ENCODE peak calls at places on chromosome 20, in seven cellular contexts. One of them, this sample, is unnamed.

GRCh38 chr20:10291564-10292240 is 73.1 kb downstream of the SNAP25 start:
- DNase-seq in NCI-H774: no peak
- DNase-seq in pancreas: no peak
- DNase-seq in EL: no peak
- DNase-seq in GM04504: no peak
- DNase-seq in stomach: no peak
- DNase-seq in NCI-H146: no peak
- DNase-seq in this sample: no peak

GRCh38 chr20:50107796-50108331 is 5.1 kb downstream of the UBE2V1 start:
- DNase-seq in NCI-H774: no peak
- DNase-seq in stomach: no peak
- DNase-seq in GM04504: no peak
- DNase-seq in pancreas: no peak
- DNase-seq in EL: no peak
- DNase-seq in NCI-H146: no peak
- DNase-seq in this sample: no peak

GRCh38 chr20:63402860-63403220 is 41.7 kb upstream of the CHRNA4 start:
- DNase-seq in GM04504: no peak
- DNase-seq in NCI-H146: no peak
- DNase-seq in NCI-H774: peak
- DNase-seq in stomach: no peak
- DNase-seq in pancreas: no peak
- DNase-seq in EL: no peak
- DNase-seq in this sample: no peak

GRCh38 chr20:45345104-45345936 is 2.9 kb downstream of the SDC4 start:
- DNase-seq in EL: no peak
- DNase-seq in pancreas: peak
- DNase-seq in NCI-H774: no peak
- DNase-seq in stomach: peak
- DNase-seq in NCI-H146: no peak
- DNase-seq in GM04504: no peak
- DNase-seq in this sample: peak

GRCh38 chr20:18989736-18990474 is 176.3 kb downstream of the SCP2D1 start:
- DNase-seq in NCI-H774: no peak
- DNase-seq in EL: no peak
- DNase-seq in pancreas: no peak
- DNase-seq in NCI-H146: no peak
- DNase-seq in GM04504: no peak
- DNase-seq in stomach: no peak
- DNase-seq in this sample: no peak

GRCh38 chr20:51760905-51761544 is 7.2 kb downstream of the ATP9A start:
- DNase-seq in NCI-H146: peak
- DNase-seq in stomach: no peak
- DNase-seq in EL: peak
- DNase-seq in NCI-H774: no peak
- DNase-seq in GM04504: no peak
- DNase-seq in pancreas: no peak
- DNase-seq in this sample: no peak

GRCh38 chr20:56171087-56172012 is 77.2 kb upstream of the MC3R start:
- DNase-seq in stomach: no peak
- DNase-seq in NCI-H146: peak
- DNase-seq in pancreas: no peak
- DNase-seq in EL: peak
- DNase-seq in GM04504: no peak
- DNase-seq in NCI-H774: peak
- DNase-seq in this sample: no peak

GRCh38 chr20:34536798-34537394 is 20.7 kb downstream of the DYNLRB1 start:
- DNase-seq in pancreas: peak
- DNase-seq in NCI-H774: no peak
- DNase-seq in stomach: peak
- DNase-seq in EL: no peak
- DNase-seq in NCI-H146: peak
- DNase-seq in GM04504: no peak
- DNase-seq in this sample: peak

GRCh38 chr20:53797085-53797484 is 203.4 kb upstream of the ZNF217 start:
- DNase-seq in pancreas: no peak
- DNase-seq in NCI-H774: no peak
- DNase-seq in stomach: no peak
- DNase-seq in NCI-H146: no peak
- DNase-seq in EL: no peak
- DNase-seq in GM04504: no peak
- DNase-seq in this sample: no peak

GRCh38 chr20:7841967-7842301 is 98.3 kb downstream of the HAO1 start:
- DNase-seq in EL: peak
- DNase-seq in NCI-H774: no peak
- DNase-seq in GM04504: peak
- DNase-seq in pancreas: no peak
- DNase-seq in stomach: no peak
- DNase-seq in NCI-H146: no peak
- DNase-seq in this sample: no peak

GRCh38 chr20:44776977-44777376 is 31.3 kb downstream of the KCNK15 start:
- DNase-seq in pancreas: no peak
- DNase-seq in GM04504: no peak
- DNase-seq in NCI-H774: no peak
- DNase-seq in stomach: no peak
- DNase-seq in NCI-H146: no peak
- DNase-seq in EL: peak
- DNase-seq in this sample: no peak

GRCh38 chr20:235891-236290 is 8.8 kb downstream of the DEFB129 start:
- DNase-seq in NCI-H146: no peak
- DNase-seq in NCI-H774: no peak
- DNase-seq in stomach: no peak
- DNase-seq in pancreas: no peak
- DNase-seq in GM04504: no peak
- DNase-seq in EL: peak
- DNase-seq in this sample: no peak

GRCh38 chr20:3765171-3765887 is 2.2 kb downstream of the ADISSP start:
- DNase-seq in stomach: no peak
- DNase-seq in NCI-H146: no peak
- DNase-seq in NCI-H774: no peak
- DNase-seq in EL: no peak
- DNase-seq in pancreas: no peak
- DNase-seq in GM04504: no peak
- DNase-seq in this sample: no peak

GRCh38 chr20:1566701-1567100 is 9.2 kb upstream of the SIRPD start:
- DNase-seq in NCI-H774: no peak
- DNase-seq in EL: peak
- DNase-seq in GM04504: no peak
- DNase-seq in stomach: no peak
- DNase-seq in pancreas: no peak
- DNase-seq in NCI-H146: no peak
- DNase-seq in this sample: no peak

GRCh38 chr20:50919567-50919966 is 11.7 kb downstream of the ADNP start:
- DNase-seq in EL: peak
- DNase-seq in NCI-H774: no peak
- DNase-seq in stomach: peak
- DNase-seq in pancreas: peak
- DNase-seq in NCI-H146: peak
- DNase-seq in GM04504: no peak
- DNase-seq in this sample: no peak

GRCh38 chr20:13995086-13995665 is at the start of gene MACROD2:
- DNase-seq in GM04504: peak
- DNase-seq in pancreas: peak
- DNase-seq in stomach: peak
- DNase-seq in EL: peak
- DNase-seq in NCI-H774: peak
- DNase-seq in NCI-H146: peak
- DNase-seq in this sample: peak

GRCh38 chr20:46246527-46246926 is 61.8 kb downstream of the CDH22 start:
- DNase-seq in stomach: no peak
- DNase-seq in EL: no peak
- DNase-seq in pancreas: peak
- DNase-seq in NCI-H146: peak
- DNase-seq in NCI-H774: no peak
- DNase-seq in GM04504: no peak
- DNase-seq in this sample: peak

GRCh38 chr20:33660035-33660684 is 2.0 kb upstream of the C20orf144 start:
- DNase-seq in GM04504: no peak
- DNase-seq in stomach: no peak
- DNase-seq in NCI-H774: no peak
- DNase-seq in EL: no peak
- DNase-seq in pancreas: no peak
- DNase-seq in NCI-H146: no peak
- DNase-seq in this sample: no peak

GRCh38 chr20:22452442-22453011 is 131.8 kb downstream of the FOXA2 start:
- DNase-seq in GM04504: no peak
- DNase-seq in NCI-H146: peak
- DNase-seq in NCI-H774: peak
- DNase-seq in stomach: no peak
- DNase-seq in pancreas: no peak
- DNase-seq in EL: no peak
- DNase-seq in this sample: no peak

GRCh38 chr20:4130404-4131189 is 115.2 kb upstream of the RNF24 start:
- DNase-seq in stomach: no peak
- DNase-seq in pancreas: no peak
- DNase-seq in EL: peak
- DNase-seq in NCI-H774: no peak
- DNase-seq in GM04504: peak
- DNase-seq in NCI-H146: no peak
- DNase-seq in this sample: peak

GRCh38 chr20:57473246-57474042 is 51.5 kb downstream of the CTCFL start:
- DNase-seq in EL: no peak
- DNase-seq in GM04504: no peak
- DNase-seq in NCI-H146: peak
- DNase-seq in stomach: no peak
- DNase-seq in NCI-H774: no peak
- DNase-seq in pancreas: no peak
- DNase-seq in this sample: peak

GRCh38 chr20:22414354-22414753 is 170.0 kb downstream of the FOXA2 start:
- DNase-seq in stomach: no peak
- DNase-seq in NCI-H146: peak
- DNase-seq in EL: no peak
- DNase-seq in NCI-H774: peak
- DNase-seq in GM04504: no peak
- DNase-seq in pancreas: no peak
- DNase-seq in this sample: no peak

GRCh38 chr20:41276317-41276751 is 41.2 kb downstream of the ZHX3 start:
- DNase-seq in NCI-H146: no peak
- DNase-seq in pancreas: no peak
- DNase-seq in EL: peak
- DNase-seq in NCI-H774: no peak
- DNase-seq in GM04504: no peak
- DNase-seq in stomach: no peak
- DNase-seq in this sample: no peak

GRCh38 chr20:31514154-31515071 is at the start of gene HM13:
- DNase-seq in NCI-H146: peak
- DNase-seq in NCI-H774: peak
- DNase-seq in pancreas: peak
- DNase-seq in EL: peak
- DNase-seq in GM04504: peak
- DNase-seq in stomach: peak
- DNase-seq in this sample: peak

GRCh38 chr20:11271319-11271718 is 597.5 kb upstream of the JAG1 start:
- DNase-seq in pancreas: no peak
- DNase-seq in stomach: no peak
- DNase-seq in NCI-H774: no peak
- DNase-seq in NCI-H146: peak
- DNase-seq in EL: no peak
- DNase-seq in GM04504: no peak
- DNase-seq in this sample: peak

GRCh38 chr20:31849306-31849930 is 4.0 kb upstream of the FOXS1 start:
- DNase-seq in EL: no peak
- DNase-seq in GM04504: no peak
- DNase-seq in stomach: peak
- DNase-seq in pancreas: peak
- DNase-seq in NCI-H774: peak
- DNase-seq in NCI-H146: peak
- DNase-seq in this sample: no peak

GRCh38 chr20:38343107-38343797 is 3.0 kb upstream of the LBP start:
- DNase-seq in pancreas: no peak
- DNase-seq in GM04504: no peak
- DNase-seq in stomach: peak
- DNase-seq in EL: peak
- DNase-seq in NCI-H146: peak
- DNase-seq in NCI-H774: no peak
- DNase-seq in this sample: peak

GRCh38 chr20:46558511-46558959 is 8.1 kb upstream of the OCSTAMP start:
- DNase-seq in GM04504: peak
- DNase-seq in pancreas: no peak
- DNase-seq in NCI-H146: no peak
- DNase-seq in EL: peak
- DNase-seq in stomach: peak
- DNase-seq in NCI-H774: no peak
- DNase-seq in this sample: no peak

This sample was measured in upper lobe of left lung.